ENCODE peak calls at places on chromosomes 7 and 10, in six cellular contexts. U is K562, L is SK-N-SH, J is GM12878, T is HepG2, S is HCT116. F is an unnamed sample.

GRCh38 chr10:45453639-45454250 is 79.7 kb downstream of the ALOX5 start:
- DNase-seq in L (no peak), S (no peak), J (no peak), T (no peak), U (no peak), F (no peak)

GRCh38 chr7:131057015-131057518 is 270.6 kb upstream of the MKLN1 start:
- DNase-seq in T (peak; percentile 89), J (no peak), U (no peak), S (no peak), L (no peak), F (no peak)

GRCh38 chr10:74021248-74022055 is 23.5 kb downstream of the VCL start:
- DNase-seq in T (no peak), U (no peak), L (peak; percentile 17), J (no peak), S (no peak), F (no peak)

GRCh38 chr10:49298666-49298989 is 342 bp upstream of the C10orf71 start:
- DNase-seq in T (no peak), S (no peak), J (no peak), L (no peak), U (peak; percentile 60), F (peak; percentile 42)

GRCh38 chr10:117616179-117616578 is 73.6 kb downstream of the EMX2 start:
- DNase-seq in S (no peak), T (no peak), J (peak; percentile 23), U (no peak), L (no peak), F (no peak)

GRCh38 chr7:30575910-30576309 is 18.8 kb upstream of the GARS1 start:
- DNase-seq in U (no peak), J (no peak), S (no peak), L (no peak), T (no peak), F (peak; percentile 35)

GRCh38 chr7:94374231-94374630 is 20.5 kb upstream of the COL1A2 start:
- DNase-seq in T (no peak), S (no peak), L (no peak), U (no peak), J (no peak), F (peak; percentile 55)

GRCh38 chr7:13577566-13578145 is 411.8 kb downstream of the ETV1 start:
- DNase-seq in T (no peak), S (no peak), J (no peak), U (no peak), L (no peak), F (no peak)

DNA sequence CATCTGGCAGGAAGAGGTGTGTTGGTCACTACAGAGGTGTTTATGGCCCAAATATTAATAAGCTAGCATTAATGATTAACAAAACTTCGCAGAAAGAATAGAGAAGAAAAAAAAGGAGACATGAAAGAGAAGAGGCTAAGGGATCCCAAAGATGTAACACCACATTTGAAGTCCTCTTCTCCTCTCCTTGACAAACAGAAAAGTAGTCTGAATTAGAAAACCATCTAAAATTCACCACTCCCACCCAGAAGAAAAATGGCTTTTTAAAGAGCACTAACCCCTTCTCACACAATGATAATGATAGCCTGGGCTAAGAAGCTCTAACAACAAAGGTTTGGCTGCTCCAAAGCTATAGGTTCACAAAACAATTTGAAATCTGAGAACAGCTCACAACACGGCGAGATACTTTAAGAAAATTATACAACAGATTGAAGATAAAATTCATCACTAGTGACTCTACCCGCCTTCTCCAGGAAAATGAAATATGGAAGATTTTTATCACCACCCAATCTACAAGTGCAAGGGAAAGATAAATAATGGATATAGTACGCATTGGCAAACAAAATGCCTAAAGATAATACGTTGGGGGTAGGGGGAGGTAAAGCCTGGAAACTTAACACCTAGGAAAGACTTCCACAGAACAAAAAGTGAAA is 7.4 kb downstream of the ITGB1 start:
- DNase-seq in T (no peak), S (no peak), U (no peak), J (no peak), L (no peak), F (no peak)
- H2AFZ ChIP-seq in T (no peak overlapping the region), S (no peak overlapping the region), U (no peak overlapping the region), J (no peak overlapping the region), L (no peak overlapping the region), F (no peak overlapping the region)

DNA sequence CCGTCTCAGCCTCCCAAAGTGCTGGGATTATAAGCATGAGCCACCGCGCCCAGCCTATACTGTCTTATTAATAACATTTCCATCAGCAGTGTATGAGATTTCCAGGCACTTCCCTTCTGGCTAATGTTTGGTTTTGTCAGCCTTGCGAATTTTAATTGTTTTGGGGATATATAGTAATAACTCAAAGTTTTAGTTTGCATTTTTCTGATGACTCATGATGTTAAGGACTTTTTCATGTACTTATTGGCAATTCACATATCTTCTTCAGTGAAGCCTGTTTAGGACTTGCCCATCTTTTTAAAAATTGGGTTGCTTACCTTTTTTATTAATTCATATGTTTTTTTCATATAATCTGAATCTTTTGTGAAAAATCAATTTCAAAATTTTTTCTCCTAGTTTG is 76.1 kb downstream of the TMEM270 start:
- DNase-seq in J (no peak), L (no peak), T (no peak), U (no peak), S (no peak), F (no peak)
- TF ChIP-seq REST in J (no peak), L (no peak), T (no peak), U (no peak), S (no peak), F (no peak)

GRCh38 chr7:40520986-40521738 is 386.4 kb downstream of the SUGCT start:
- DNase-seq in U (no peak), T (no peak), L (no peak), S (no peak), J (no peak), F (no peak)
- H2AFZ ChIP-seq in U (no peak overlapping the region), T (no peak overlapping the region), L (no peak overlapping the region), S (no peak overlapping the region), J (no peak overlapping the region), F (no peak overlapping the region)

DNA sequence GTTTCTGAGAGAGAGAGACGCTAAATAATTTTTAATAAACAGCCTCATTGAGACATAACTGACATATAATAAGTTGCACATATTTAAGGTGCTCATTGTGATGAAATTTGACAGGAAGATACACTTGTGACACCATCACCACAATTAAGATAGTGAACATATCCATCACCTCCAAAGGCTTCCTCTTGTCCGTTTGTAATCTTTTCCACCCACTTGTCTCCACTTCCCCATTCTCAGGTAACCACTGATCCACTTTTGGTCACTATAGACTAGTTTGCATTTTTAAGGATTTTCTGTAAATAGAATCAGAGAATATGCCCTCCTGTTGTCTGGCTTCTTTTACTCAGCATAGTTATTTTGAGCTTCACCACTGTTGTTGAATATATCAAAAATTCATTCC is 195.0 kb upstream of the WDR11 start:
- DNase-seq in U (no peak), S (no peak), J (no peak), L (no peak), T (no peak), F (no peak)
- TF ChIP-seq REST in U (no peak), S (no peak), J (no peak), L (no peak), T (no peak), F (no peak)